ENCODE peak calls at places on chromosome 11, in six cellular contexts. D is HepG2, W is K562, L is H1, I is HCT116, A is GM12878. V is an unnamed sample.

GRCh38 chr11:131579932-131580387 is 209.5 kb downstream of the NTM start:
- DNase-seq in W (peak), L (peak), D (peak), A (no peak), I (no peak), V (no peak)

GRCh38 chr11:118145285-118146227 is 7.1 kb downstream of the SCN4B start:
- DNase-seq in W (peak), L (peak), A (peak), I (peak), D (peak), V (peak)

GRCh38 chr11:2194877-2195755 is 23.5 kb upstream of the TH start:
- DNase-seq in A (no peak), I (no peak), D (peak), L (peak), W (peak), V (peak)

GRCh38 chr11:70926543-70926942 is 325.8 kb downstream of the SHANK2 start:
- DNase-seq in D (no peak), I (no peak), A (no peak), W (no peak), L (no peak), V (no peak)

GRCh38 chr11:4863893-4864292 is 14.9 kb upstream of the OR51S1 start:
- DNase-seq in A (no peak), D (no peak), L (no peak), I (no peak), W (no peak), V (no peak)

GRCh38 chr11:73176892-73177155 is 34.7 kb upstream of the FCHSD2 start:
- DNase-seq in D (no peak), W (no peak), I (no peak), A (no peak), L (no peak), V (no peak)

GRCh38 chr11:82771781-82772180 is 38.1 kb upstream of the FAM181B start:
- DNase-seq in W (no peak), L (no peak), A (no peak), D (no peak), I (no peak), V (no peak)

GRCh38 chr11:48093323-48093722 is 113.0 kb downstream of the PTPRJ start:
- DNase-seq in A (no peak), I (no peak), L (no peak), W (no peak), D (no peak), V (no peak)

GRCh38 chr11:119356349-119357031 is 10.0 kb upstream of the MFRP start:
- DNase-seq in W (peak), D (no peak), I (peak), L (peak), A (no peak), V (peak)

GRCh38 chr11:86636275-86636674 is 36.1 kb downstream of the ME3 start:
- DNase-seq in D (no peak), W (no peak), I (no peak), A (no peak), L (no peak), V (no peak)

GRCh38 chr11:46639197-46639839 is 22.0 kb downstream of the ATG13 start:
- DNase-seq in A (no peak), L (no peak), W (no peak), I (no peak), D (no peak), V (no peak)

GRCh38 chr11:78290293-78291176 is 101.8 kb downstream of the USP35 start:
- DNase-seq in D (peak), L (no peak), W (peak), A (no peak), I (no peak), V (no peak)

GRCh38 chr11:15969281-15969680 is 387.1 kb downstream of the SOX6 start:
- DNase-seq in L (no peak), W (peak), D (peak), I (no peak), A (peak), V (peak)
- TF ChIP-seq POLR2AphosphoS5 in L (no peak), W (peak), D (no peak), I (no peak), A (no peak), V (no peak)

GRCh38 chr11:117146521-117146920 is 2.4 kb downstream of the PAFAH1B2 start:
- DNase-seq in L (no peak), W (no peak), I (no peak), A (no peak), D (no peak), V (no peak)

GRCh38 chr11:117143871-117144476 is at the start of gene PAFAH1B2:
- DNase-seq in D (peak), A (peak), I (peak), L (peak), W (peak), V (peak)

GRCh38 chr11:117145393-117145761 is 1.3 kb downstream of the PAFAH1B2 start:
- DNase-seq in A (no peak), D (peak), I (no peak), L (no peak), W (peak), V (peak)

GRCh38 chr11:117143390-117143789 is 697 bp upstream of the PAFAH1B2 start:
- DNase-seq in W (peak), I (no peak), L (no peak), D (no peak), A (no peak), V (no peak)

GRCh38 chr11:117144477-117145392 is 648 bp downstream of the PAFAH1B2 start:
- DNase-seq in L (no peak), W (peak), I (no peak), A (no peak), D (peak), V (peak)
- TF ChIP-seq EZH2 in L (no peak), W (no peak), I (no peak), A (no peak), D (no peak), V (no peak)

GRCh38 chr11:69263736-69264052 is 30.3 kb upstream of the MYEOV start:
- DNase-seq in I (no peak), D (no peak), W (no peak), L (no peak), A (no peak), V (no peak)
- TF ChIP-seq MAX in I (no peak), D (no peak), W (no peak), L (no peak), A (no peak), V (no peak)

GRCh38 chr11:122322369-122322768 is 206.4 kb upstream of the BLID start:
- DNase-seq in A (no peak), L (no peak), I (no peak), W (no peak), D (no peak), V (no peak)
- TF ChIP-seq POLR2AphosphoS5 in A (no peak), L (no peak), I (no peak), W (no peak), D (no peak), V (no peak)

V was measured in endothelial cell of umbilical vein.